ENCODE peak calls at places on chromosomes 4 and X, in eight cellular contexts. E, Q, Z, R, C, I, W and M are unnamed samples.

GRCh38 chr4:170134821-170135220 is 45.1 kb upstream of the AADAT start:
- DNase-seq in E (no peak), Q (no peak), Z (no peak), R (no peak), C (no peak), I (no peak), W (no peak), M (no peak)

GRCh38 chrX:42837747-42838146 is 59.8 kb upstream of the PPP1R2C start:
- DNase-seq in E (no peak), Q (no peak), Z (no peak), R (no peak), C (no peak), I (no peak), W (no peak), M (no peak)

GRCh38 chrX:11100281-11101035 is 10.7 kb upstream of the HCCS start:
- DNase-seq in E (peak; percentile 67), Q (no peak), Z (peak; percentile 47), R (peak; percentile 44), C (no peak), I (peak; percentile 30), W (peak; percentile 68), M (peak; percentile 0)

GRCh38 chr4:24765331-24765990 is 29.9 kb upstream of the SOD3 start:
- DNase-seq in E (peak; percentile 38), Q (no peak), Z (no peak), R (no peak), C (no peak), I (no peak), W (peak; percentile 63), M (no peak)

GRCh38 chr4:104826171-104826570 is 320.5 kb upstream of the TET2 start:
- DNase-seq in E (no peak), Q (no peak), Z (no peak), R (no peak), C (no peak), I (no peak), W (no peak), M (no peak)

GRCh38 chr4:37670249-37670648 is 15.9 kb downstream of the RELL1 start:
- DNase-seq in E (no peak), Q (no peak), Z (no peak), R (no peak), C (no peak), I (no peak), W (no peak), M (no peak)

GRCh38 chr4:7153711-7154110 is 38.6 kb upstream of the SORCS2 start:
- DNase-seq in E (no peak), Q (no peak), Z (no peak), R (no peak), C (no peak), I (no peak), W (no peak), M (no peak)

GRCh38 chr4:133711817-133712216 is 489.8 kb downstream of the PABPC4L start:
- DNase-seq in E (no peak), Q (no peak), Z (no peak), R (no peak), C (no peak), I (no peak), W (no peak), M (no peak)

GRCh38 chrX:12304261-12304660 is 166.0 kb downstream of the FRMPD4 start:
- DNase-seq in E (no peak), Q (no peak), Z (peak; percentile 16), R (no peak), C (no peak), I (no peak), W (peak; percentile 22), M (no peak)

GRCh38 chr4:89837385-89837995 is 529 bp upstream of the SNCA start:
- DNase-seq in E (peak; percentile 81), Q (no peak), Z (no peak), R (peak; percentile 60), C (no peak), I (no peak), W (peak; percentile 17), M (no peak)

GRCh38 chrX:135923353-135923752 is 29.8 kb downstream of the SAGE1 start:
- DNase-seq in E (no peak), Q (no peak), Z (peak; percentile 8), R (no peak), C (no peak), I (no peak), W (no peak), M (no peak)

GRCh38 chr4:19982556-19982955 is 269.1 kb upstream of the SLIT2 start:
- DNase-seq in E (no peak), Q (no peak), Z (no peak), R (no peak), C (no peak), I (no peak), W (peak; percentile 30), M (no peak)

GRCh38 chrX:38717871-38718270 is 83.4 kb upstream of the MID1IP1 start:
- DNase-seq in E (peak; percentile 4), Q (no peak), Z (peak; percentile 3), R (no peak), C (no peak), I (no peak), W (peak; percentile 20), M (no peak)

GRCh38 chr4:64738240-64738639 is 329.0 kb upstream of the TECRL start:
- DNase-seq in E (no peak), Q (no peak), Z (no peak), R (no peak), C (no peak), I (no peak), W (no peak), M (no peak)

GRCh38 chrX:109362101-109362500 is 119.8 kb downstream of the GUCY2F start:
- DNase-seq in E (no peak), Q (no peak), Z (no peak), R (no peak), C (no peak), I (no peak), W (no peak), M (no peak)

GRCh38 chr4:137794779-137795178 is 262.5 kb upstream of the PCDH18 start:
- DNase-seq in E (no peak), Q (no peak), Z (no peak), R (no peak), C (no peak), I (no peak), W (peak; percentile 5), M (no peak)

GRCh38 chrX:47625365-47625764 is 4.4 kb downstream of the CFP start:
- DNase-seq in E (no peak), Q (no peak), Z (no peak), R (no peak), C (no peak), I (no peak), W (no peak), M (no peak)

GRCh38 chrX:27619975-27620374 is 29.8 kb downstream of the DCAF8L2 start:
- DNase-seq in E (no peak), Q (no peak), Z (peak; percentile 16), R (no peak), C (no peak), I (no peak), W (no peak), M (no peak)

GRCh38 chr4:1201851-1202525 is 29.6 kb upstream of the SPON2 start:
- DNase-seq in E (peak; percentile 27), Q (peak; percentile 74), Z (no peak), R (no peak), C (peak; percentile 48), I (peak; percentile 85), W (no peak), M (no peak)

GRCh38 chrX:65757943-65758342 is 90.5 kb downstream of the MSN start:
- DNase-seq in E (no peak), Q (no peak), Z (no peak), R (no peak), C (no peak), I (no peak), W (no peak), M (no peak)

GRCh38 chr4:70559216-70559830 is 32.7 kb upstream of the AMBN start:
- DNase-seq in E (peak; percentile 78), Q (peak; percentile 18), Z (peak; percentile 41), R (peak; percentile 54), C (no peak), I (peak; percentile 21), W (peak; percentile 71), M (peak; percentile 2)

GRCh38 chr4:15913631-15913970 is 24.9 kb downstream of the FGFBP1 start:
- DNase-seq in E (peak; percentile 23), Q (no peak), Z (no peak), R (no peak), C (no peak), I (no peak), W (peak; percentile 64), M (peak; percentile 47)

GRCh38 chr4:83629945-83630684 is 94.2 kb downstream of the GPAT3 start:
- DNase-seq in E (no peak), Q (no peak), Z (peak; percentile 43), R (peak; percentile 10), C (no peak), I (peak; percentile 49), W (peak; percentile 37), M (no peak)

GRCh38 chr4:118865091-118865708 is 23.5 kb upstream of the SYNPO2 start:
- DNase-seq in E (peak; percentile 66), Q (peak; percentile 12), Z (peak; percentile 43), R (no peak), C (no peak), I (no peak), W (peak; percentile 72), M (no peak)

GRCh38 chr4:57442834-57443291 is 332.7 kb upstream of the IGFBP7 start:
- DNase-seq in E (peak; percentile 92), Q (no peak), Z (peak; percentile 46), R (peak; percentile 74), C (no peak), I (no peak), W (peak; percentile 67), M (no peak)

GRCh38 chr4:75904086-75904485 is 1.8 kb upstream of the PPEF2 start:
- DNase-seq in E (no peak), Q (no peak), Z (no peak), R (no peak), C (no peak), I (no peak), W (no peak), M (no peak)

GRCh38 chr4:1332686-1333085 is 14.3 kb upstream of the UVSSA start:
- DNase-seq in E (no peak), Q (no peak), Z (no peak), R (no peak), C (no peak), I (no peak), W (no peak), M (no peak)

GRCh38 chr4:26583538-26583864 is 383 bp upstream of the TBC1D19 start:
- DNase-seq in E (no peak), Q (no peak), Z (no peak), R (no peak), C (no peak), I (no peak), W (no peak), M (no peak)

GRCh38 chr4:186158021-186158859 is 33.1 kb upstream of the CYP4V2 start:
- DNase-seq in E (peak; percentile 85), Q (no peak), Z (no peak), R (no peak), C (no peak), I (no peak), W (peak; percentile 38), M (no peak)

GRCh38 chrX:28851871-28852270 is 264.6 kb downstream of the IL1RAPL1 start:
- DNase-seq in E (peak; percentile 2), Q (no peak), Z (no peak), R (no peak), C (no peak), I (no peak), W (no peak), M (no peak)

GRCh38 chr4:111699163-111699562 is 446.1 kb upstream of the FAM241A start:
- DNase-seq in E (no peak), Q (no peak), Z (no peak), R (no peak), C (no peak), I (no peak), W (no peak), M (no peak)

GRCh38 chr4:181860157-181860556 is 383.0 kb upstream of the TENM3 start:
- DNase-seq in E (peak; percentile 14), Q (no peak), Z (no peak), R (no peak), C (no peak), I (no peak), W (peak; percentile 65), M (no peak)

GRCh38 chrX:11665144-11666040 is at the start of gene ARHGAP6:
- DNase-seq in E (peak; percentile 86), Q (no peak), Z (no peak), R (peak; percentile 5), C (no peak), I (peak; percentile 68), W (peak; percentile 63), M (no peak)

GRCh38 chrX:30663317-30663716 is 10.1 kb downstream of the GK start:
- DNase-seq in E (no peak), Q (no peak), Z (no peak), R (no peak), C (no peak), I (no peak), W (no peak), M (no peak)